ENCODE peak calls at places on chromosomes 5 and 9, in eight cellular contexts. One of them, this sample, is unnamed.

GRCh38 chr9:114207034-114207815 is 51.9 kb downstream of the COL27A1 start:
- DNase-seq in GM12865: no peak
- DNase-seq in cardiac fibroblast: no peak
- DNase-seq in PC-3: peak
- DNase-seq in A673: no peak
- DNase-seq in AG10803: peak
- DNase-seq in left ventricle myocardium inferior: peak
- DNase-seq in tibial artery: peak
- DNase-seq in this sample: no peak

GRCh38 chr9:135925496-135926133 is 18.3 kb upstream of the CAMSAP1 start:
- DNase-seq in cardiac fibroblast: no peak
- DNase-seq in A673: no peak
- DNase-seq in GM12865: peak
- DNase-seq in tibial artery: no peak
- DNase-seq in AG10803: no peak
- DNase-seq in left ventricle myocardium inferior: no peak
- DNase-seq in PC-3: no peak
- DNase-seq in this sample: peak

GRCh38 chr9:123656565-123656964 is 273.4 kb downstream of the DENND1A start:
- DNase-seq in tibial artery: no peak
- DNase-seq in PC-3: peak
- DNase-seq in AG10803: peak
- DNase-seq in left ventricle myocardium inferior: no peak
- DNase-seq in cardiac fibroblast: peak
- DNase-seq in A673: no peak
- DNase-seq in GM12865: no peak
- DNase-seq in this sample: no peak

GRCh38 chr9:17813798-17814197 is 234.9 kb downstream of the SH3GL2 start:
- DNase-seq in tibial artery: no peak
- DNase-seq in left ventricle myocardium inferior: no peak
- DNase-seq in AG10803: no peak
- DNase-seq in cardiac fibroblast: no peak
- DNase-seq in A673: no peak
- DNase-seq in PC-3: no peak
- DNase-seq in GM12865: no peak
- DNase-seq in this sample: no peak

GRCh38 chr9:35526087-35526801 is 36.3 kb downstream of the RUSC2 start:
- DNase-seq in tibial artery: no peak
- DNase-seq in GM12865: no peak
- DNase-seq in left ventricle myocardium inferior: no peak
- DNase-seq in PC-3: peak
- DNase-seq in AG10803: peak
- DNase-seq in cardiac fibroblast: peak
- DNase-seq in A673: peak
- DNase-seq in this sample: no peak

GRCh38 chr9:27771803-27772545 is 198.7 kb upstream of the C9orf72 start:
- DNase-seq in tibial artery: no peak
- DNase-seq in cardiac fibroblast: peak
- DNase-seq in A673: peak
- DNase-seq in left ventricle myocardium inferior: no peak
- DNase-seq in PC-3: peak
- DNase-seq in GM12865: no peak
- DNase-seq in AG10803: no peak
- DNase-seq in this sample: no peak

GRCh38 chr9:122546196-122546595 is 6.7 kb upstream of the OR1N2 start:
- DNase-seq in AG10803: no peak
- DNase-seq in PC-3: no peak
- DNase-seq in GM12865: no peak
- DNase-seq in A673: no peak
- DNase-seq in cardiac fibroblast: no peak
- DNase-seq in left ventricle myocardium inferior: no peak
- DNase-seq in tibial artery: no peak
- DNase-seq in this sample: no peak

GRCh38 chr5:14187660-14188059 is 44.5 kb downstream of the TRIO start:
- DNase-seq in cardiac fibroblast: peak
- DNase-seq in AG10803: no peak
- DNase-seq in tibial artery: no peak
- DNase-seq in PC-3: peak
- DNase-seq in A673: peak
- DNase-seq in GM12865: no peak
- DNase-seq in left ventricle myocardium inferior: no peak
- DNase-seq in this sample: no peak

GRCh38 chr9:5509573-5509972 is 758 bp upstream of the PDCD1LG2 start:
- DNase-seq in left ventricle myocardium inferior: no peak
- DNase-seq in GM12865: no peak
- DNase-seq in PC-3: peak
- DNase-seq in cardiac fibroblast: peak
- DNase-seq in AG10803: peak
- DNase-seq in tibial artery: no peak
- DNase-seq in A673: peak
- DNase-seq in this sample: no peak

GRCh38 chr5:172646716-172647285 is 5.7 kb downstream of the NEURL1B start:
- DNase-seq in A673: no peak
- DNase-seq in left ventricle myocardium inferior: peak
- DNase-seq in GM12865: no peak
- DNase-seq in tibial artery: no peak
- DNase-seq in PC-3: no peak
- DNase-seq in cardiac fibroblast: peak
- DNase-seq in AG10803: no peak
- DNase-seq in this sample: no peak
- TF ChIP-seq CTCF in A673: no peak
- TF ChIP-seq CTCF in left ventricle myocardium inferior: peak
- TF ChIP-seq CTCF in GM12865: peak
- TF ChIP-seq CTCF in tibial artery: peak
- TF ChIP-seq CTCF in PC-3: no peak
- TF ChIP-seq CTCF in cardiac fibroblast: peak
- TF ChIP-seq CTCF in AG10803: peak
- TF ChIP-seq CTCF in this sample: no peak

GRCh38 chr5:89128097-89128496 is 245.1 kb upstream of the MEF2C start:
- DNase-seq in GM12865: peak
- DNase-seq in PC-3: peak
- DNase-seq in A673: no peak
- DNase-seq in tibial artery: no peak
- DNase-seq in left ventricle myocardium inferior: no peak
- DNase-seq in cardiac fibroblast: peak
- DNase-seq in AG10803: no peak
- DNase-seq in this sample: no peak

GRCh38 chr5:89133975-89134374 is 251.0 kb upstream of the MEF2C start:
- DNase-seq in left ventricle myocardium inferior: no peak
- DNase-seq in AG10803: no peak
- DNase-seq in PC-3: no peak
- DNase-seq in A673: no peak
- DNase-seq in GM12865: no peak
- DNase-seq in cardiac fibroblast: no peak
- DNase-seq in tibial artery: no peak
- DNase-seq in this sample: no peak

GRCh38 chr5:89133129-89133528 is 250.1 kb upstream of the MEF2C start:
- DNase-seq in AG10803: no peak
- DNase-seq in tibial artery: no peak
- DNase-seq in left ventricle myocardium inferior: no peak
- DNase-seq in PC-3: no peak
- DNase-seq in A673: no peak
- DNase-seq in GM12865: no peak
- DNase-seq in cardiac fibroblast: no peak
- DNase-seq in this sample: no peak

GRCh38 chr5:89125372-89125771 is 242.4 kb upstream of the MEF2C start:
- DNase-seq in A673: no peak
- DNase-seq in GM12865: no peak
- DNase-seq in AG10803: no peak
- DNase-seq in cardiac fibroblast: no peak
- DNase-seq in left ventricle myocardium inferior: no peak
- DNase-seq in tibial artery: no peak
- DNase-seq in PC-3: no peak
- DNase-seq in this sample: no peak

DNA sequence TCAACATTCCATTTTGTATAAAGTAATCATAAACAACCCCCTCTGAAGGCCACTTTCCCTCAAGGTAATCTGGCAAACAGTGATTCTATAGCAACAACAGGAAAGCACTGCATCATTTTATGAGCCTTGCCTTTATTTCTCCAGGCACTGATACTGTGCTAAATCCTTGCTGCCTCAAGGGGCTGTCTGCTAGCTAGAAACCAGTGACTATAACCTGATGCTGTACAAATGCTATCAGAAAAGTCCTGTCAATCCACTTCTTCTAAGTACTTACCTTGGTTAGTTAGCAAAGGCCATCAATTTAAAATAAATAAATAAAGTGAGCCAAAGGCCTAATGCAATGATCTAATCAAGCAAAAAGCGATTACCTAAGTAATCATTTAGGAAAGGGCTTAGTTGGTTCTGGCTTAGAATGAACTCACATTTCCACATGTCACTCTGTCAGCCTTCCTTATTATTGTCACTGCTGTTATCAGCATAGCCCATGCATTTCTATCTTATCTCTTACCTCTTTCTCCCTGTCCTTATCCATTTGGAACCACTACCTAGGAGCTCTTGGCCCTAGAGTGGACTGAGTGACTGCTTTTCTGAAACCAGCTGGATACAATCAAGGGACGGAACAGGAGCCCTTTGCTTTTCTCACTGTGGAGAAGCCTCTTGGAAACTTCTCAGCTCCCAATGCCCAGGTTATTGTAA is 246.1 kb upstream of the MEF2C start:
- DNase-seq in PC-3: no peak
- DNase-seq in AG10803: no peak
- DNase-seq in GM12865: no peak
- DNase-seq in left ventricle myocardium inferior: no peak
- DNase-seq in A673: no peak
- DNase-seq in cardiac fibroblast: no peak
- DNase-seq in tibial artery: no peak
- DNase-seq in this sample: no peak
- TF ChIP-seq CTCF in PC-3: no peak
- TF ChIP-seq CTCF in AG10803: no peak
- TF ChIP-seq CTCF in GM12865: no peak
- TF ChIP-seq CTCF in left ventricle myocardium inferior: no peak
- TF ChIP-seq CTCF in A673: no peak
- TF ChIP-seq CTCF in cardiac fibroblast: no peak
- TF ChIP-seq CTCF in tibial artery: no peak
- TF ChIP-seq CTCF in this sample: no peak

GRCh38 chr5:126490167-126490937 is 67.1 kb downstream of the GRAMD2B start:
- DNase-seq in A673: peak
- DNase-seq in left ventricle myocardium inferior: no peak
- DNase-seq in PC-3: no peak
- DNase-seq in cardiac fibroblast: no peak
- DNase-seq in AG10803: peak
- DNase-seq in GM12865: no peak
- DNase-seq in tibial artery: peak
- DNase-seq in this sample: no peak

GRCh38 chr5:126488362-126489065 is 65.3 kb downstream of the GRAMD2B start:
- DNase-seq in GM12865: no peak
- DNase-seq in cardiac fibroblast: no peak
- DNase-seq in A673: peak
- DNase-seq in left ventricle myocardium inferior: no peak
- DNase-seq in tibial artery: no peak
- DNase-seq in PC-3: no peak
- DNase-seq in AG10803: no peak
- DNase-seq in this sample: no peak

GRCh38 chr5:126494393-126494792 is 71.2 kb downstream of the GRAMD2B start:
- DNase-seq in GM12865: no peak
- DNase-seq in PC-3: no peak
- DNase-seq in cardiac fibroblast: no peak
- DNase-seq in AG10803: no peak
- DNase-seq in left ventricle myocardium inferior: no peak
- DNase-seq in tibial artery: no peak
- DNase-seq in A673: no peak
- DNase-seq in this sample: no peak

GRCh38 chr5:126497506-126497905 is 74.3 kb downstream of the GRAMD2B start:
- DNase-seq in AG10803: no peak
- DNase-seq in GM12865: peak
- DNase-seq in tibial artery: no peak
- DNase-seq in A673: no peak
- DNase-seq in PC-3: no peak
- DNase-seq in cardiac fibroblast: no peak
- DNase-seq in left ventricle myocardium inferior: no peak
- DNase-seq in this sample: no peak

GRCh38 chr5:126492939-126493338 is 69.7 kb downstream of the GRAMD2B start:
- DNase-seq in cardiac fibroblast: peak
- DNase-seq in GM12865: peak
- DNase-seq in A673: no peak
- DNase-seq in left ventricle myocardium inferior: no peak
- DNase-seq in AG10803: no peak
- DNase-seq in PC-3: peak
- DNase-seq in tibial artery: no peak
- DNase-seq in this sample: no peak
- TF ChIP-seq CTCF in cardiac fibroblast: peak
- TF ChIP-seq CTCF in GM12865: peak
- TF ChIP-seq CTCF in A673: peak
- TF ChIP-seq CTCF in left ventricle myocardium inferior: peak
- TF ChIP-seq CTCF in AG10803: no peak
- TF ChIP-seq CTCF in PC-3: peak
- TF ChIP-seq CTCF in tibial artery: peak
- TF ChIP-seq CTCF in this sample: peak

GRCh38 chr5:169119287-169120048 is 181.5 kb downstream of the SLIT3 start:
- DNase-seq in A673: no peak
- DNase-seq in PC-3: no peak
- DNase-seq in left ventricle myocardium inferior: no peak
- DNase-seq in GM12865: no peak
- DNase-seq in tibial artery: no peak
- DNase-seq in cardiac fibroblast: no peak
- DNase-seq in AG10803: no peak
- DNase-seq in this sample: no peak

GRCh38 chr5:169115725-169116124 is 185.2 kb downstream of the SLIT3 start:
- DNase-seq in tibial artery: no peak
- DNase-seq in cardiac fibroblast: no peak
- DNase-seq in PC-3: no peak
- DNase-seq in left ventricle myocardium inferior: no peak
- DNase-seq in AG10803: no peak
- DNase-seq in GM12865: no peak
- DNase-seq in A673: no peak
- DNase-seq in this sample: no peak

GRCh38 chr5:169121631-169122420 is 179.1 kb downstream of the SLIT3 start:
- DNase-seq in A673: no peak
- DNase-seq in PC-3: peak
- DNase-seq in left ventricle myocardium inferior: no peak
- DNase-seq in AG10803: peak
- DNase-seq in cardiac fibroblast: peak
- DNase-seq in GM12865: no peak
- DNase-seq in tibial artery: no peak
- DNase-seq in this sample: no peak

GRCh38 chr5:169114466-169114865 is 186.5 kb downstream of the SLIT3 start:
- DNase-seq in A673: no peak
- DNase-seq in PC-3: no peak
- DNase-seq in AG10803: no peak
- DNase-seq in tibial artery: no peak
- DNase-seq in left ventricle myocardium inferior: no peak
- DNase-seq in GM12865: no peak
- DNase-seq in cardiac fibroblast: no peak
- DNase-seq in this sample: no peak

DNA sequence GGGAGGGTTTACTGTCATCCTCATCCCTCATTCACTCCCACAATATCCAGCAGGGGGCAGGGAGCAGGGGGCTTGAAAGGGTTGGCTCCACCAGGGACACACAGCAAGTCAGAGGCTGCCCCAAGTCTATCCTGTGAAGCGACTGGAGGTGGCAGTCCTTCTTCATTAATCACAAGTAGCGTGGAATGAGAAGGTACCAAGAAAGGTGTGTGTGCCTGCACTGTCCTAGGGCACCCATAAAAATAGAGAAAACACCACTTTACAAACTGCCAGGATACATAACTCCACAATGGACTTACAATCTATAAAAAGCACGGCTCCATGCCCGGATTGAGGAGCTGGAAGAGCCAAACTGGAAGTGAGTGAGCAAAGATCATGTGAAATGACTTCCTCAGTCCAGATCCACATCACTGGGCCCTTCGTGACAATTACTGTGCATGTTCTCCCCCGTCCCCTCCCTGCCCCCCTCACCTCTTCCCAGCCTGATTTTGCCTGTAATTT is 183.9 kb downstream of the SLIT3 start:
- DNase-seq in PC-3: peak
- DNase-seq in left ventricle myocardium inferior: no peak
- DNase-seq in GM12865: no peak
- DNase-seq in AG10803: peak
- DNase-seq in A673: peak
- DNase-seq in tibial artery: peak
- DNase-seq in cardiac fibroblast: peak
- DNase-seq in this sample: no peak
- TF ChIP-seq CTCF in PC-3: peak
- TF ChIP-seq CTCF in left ventricle myocardium inferior: peak
- TF ChIP-seq CTCF in GM12865: no peak
- TF ChIP-seq CTCF in AG10803: peak
- TF ChIP-seq CTCF in A673: no peak
- TF ChIP-seq CTCF in tibial artery: peak
- TF ChIP-seq CTCF in cardiac fibroblast: no peak
- TF ChIP-seq CTCF in this sample: no peak